ENCODE peak calls at places on chromosomes 7 and 10, in six cellular contexts. One of them, this sample, is unnamed. For H3K9me2, the result is how much of the 10 kb centered on the place peaks cover.

GRCh38 chr10:43229208-43230061 is 37.4 kb downstream of the RASGEF1A start:
- DNase-seq in hepatocyte: peak
- DNase-seq in MM.1S: no peak
- DNase-seq in SK-N-SH: peak
- DNase-seq in GM23338: peak
- DNase-seq in OCI-LY7: no peak
- DNase-seq in this sample: no peak

GRCh38 chr7:139720705-139721231 is 57.0 kb downstream of the HIPK2 start:
- DNase-seq in SK-N-SH: no peak
- DNase-seq in MM.1S: no peak
- DNase-seq in hepatocyte: no peak
- DNase-seq in OCI-LY7: no peak
- DNase-seq in GM23338: no peak
- DNase-seq in this sample: no peak

GRCh38 chr10:114172776-114173555 is 1.0 kb downstream of the CCDC186 start:
- DNase-seq in OCI-LY7: no peak
- DNase-seq in SK-N-SH: no peak
- DNase-seq in GM23338: no peak
- DNase-seq in MM.1S: peak
- DNase-seq in hepatocyte: no peak
- DNase-seq in this sample: no peak

GRCh38 chr7:99788554-99788953 is 4.6 kb upstream of the CYP3A4 start:
- DNase-seq in MM.1S: no peak
- DNase-seq in hepatocyte: no peak
- DNase-seq in GM23338: no peak
- DNase-seq in SK-N-SH: no peak
- DNase-seq in OCI-LY7: no peak
- DNase-seq in this sample: no peak

GRCh38 chr10:119687192-119688032 is 36.2 kb downstream of the BAG3 start:
- DNase-seq in GM23338: peak
- DNase-seq in OCI-LY7: no peak
- DNase-seq in hepatocyte: peak
- DNase-seq in SK-N-SH: no peak
- DNase-seq in MM.1S: no peak
- DNase-seq in this sample: no peak

GRCh38 chr7:46544396-46545008 is 623.4 kb upstream of the IGFBP3 start:
- DNase-seq in hepatocyte: no peak
- DNase-seq in SK-N-SH: no peak
- DNase-seq in GM23338: no peak
- DNase-seq in MM.1S: peak
- DNase-seq in OCI-LY7: no peak
- DNase-seq in this sample: peak

GRCh38 chr10:35946556-35946955 is 304.5 kb upstream of the FZD8 start:
- DNase-seq in hepatocyte: no peak
- DNase-seq in MM.1S: no peak
- DNase-seq in OCI-LY7: no peak
- DNase-seq in SK-N-SH: no peak
- DNase-seq in GM23338: no peak
- DNase-seq in this sample: no peak

GRCh38 chr7:17560516-17560915 is 262.1 kb downstream of the AHR start:
- DNase-seq in MM.1S: no peak
- DNase-seq in GM23338: no peak
- DNase-seq in OCI-LY7: no peak
- DNase-seq in hepatocyte: no peak
- DNase-seq in SK-N-SH: no peak
- DNase-seq in this sample: no peak

GRCh38 chr7:69213882-69214281 is 384.4 kb upstream of the AUTS2 start:
- DNase-seq in SK-N-SH: no peak
- DNase-seq in GM23338: no peak
- DNase-seq in MM.1S: no peak
- DNase-seq in hepatocyte: no peak
- DNase-seq in OCI-LY7: no peak
- DNase-seq in this sample: no peak

GRCh38 chr7:40507166-40507565 is 372.4 kb downstream of the SUGCT start:
- DNase-seq in GM23338: peak
- DNase-seq in hepatocyte: no peak
- DNase-seq in MM.1S: peak
- DNase-seq in OCI-LY7: peak
- DNase-seq in SK-N-SH: no peak
- DNase-seq in this sample: no peak

GRCh38 chr7:41027428-41028115 is 675.3 kb downstream of the INHBA start:
- DNase-seq in OCI-LY7: no peak
- DNase-seq in SK-N-SH: no peak
- DNase-seq in hepatocyte: no peak
- DNase-seq in MM.1S: no peak
- DNase-seq in GM23338: no peak
- DNase-seq in this sample: no peak

GRCh38 chr10:57983226-57983870 is 284.3 kb downstream of the IPMK start:
- DNase-seq in OCI-LY7: no peak
- DNase-seq in SK-N-SH: no peak
- DNase-seq in hepatocyte: no peak
- DNase-seq in GM23338: no peak
- DNase-seq in MM.1S: no peak
- DNase-seq in this sample: peak

GRCh38 chr7:38310601-38311057 is 37.2 kb upstream of the TARP start:
- DNase-seq in SK-N-SH: peak
- DNase-seq in hepatocyte: no peak
- DNase-seq in GM23338: no peak
- DNase-seq in MM.1S: no peak
- DNase-seq in OCI-LY7: no peak
- DNase-seq in this sample: no peak

GRCh38 chr7:22231806-22232205 is 125.1 kb downstream of the RAPGEF5 start:
- DNase-seq in MM.1S: no peak
- DNase-seq in GM23338: no peak
- DNase-seq in hepatocyte: no peak
- DNase-seq in SK-N-SH: no peak
- DNase-seq in OCI-LY7: no peak
- DNase-seq in this sample: no peak

GRCh38 chr10:28684157-28684985 is 7.0 kb downstream of the BAMBI start:
- DNase-seq in GM23338: no peak
- DNase-seq in MM.1S: no peak
- DNase-seq in OCI-LY7: no peak
- DNase-seq in hepatocyte: no peak
- DNase-seq in SK-N-SH: no peak
- DNase-seq in this sample: no peak

DNA sequence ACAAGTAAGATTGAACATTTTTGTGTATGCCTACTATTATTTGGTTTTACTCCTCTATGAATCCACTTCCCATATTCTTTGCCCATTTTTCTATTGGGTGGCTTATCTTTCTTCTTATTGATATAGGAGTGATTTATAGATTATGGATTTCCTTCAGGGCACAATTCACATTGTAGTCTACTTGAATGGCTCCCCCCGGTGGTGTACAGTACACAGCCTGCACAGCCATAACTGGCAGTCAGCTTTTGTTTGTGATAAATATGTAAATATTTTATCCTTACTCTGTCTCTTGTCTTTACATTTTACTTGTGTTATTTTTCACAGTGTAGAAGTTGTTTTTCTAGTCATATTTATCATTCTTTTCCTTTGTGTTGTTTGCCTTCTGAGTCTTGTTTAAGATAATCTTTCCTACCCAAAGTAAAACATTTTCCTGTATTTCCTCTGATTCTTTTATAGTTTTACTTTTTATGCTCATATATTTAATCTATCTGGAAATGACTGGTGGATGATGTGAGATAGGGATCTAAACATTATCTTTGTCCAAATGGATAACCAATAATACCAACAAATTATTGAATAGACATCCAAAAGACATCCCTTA is 23.9 kb upstream of the CALD1 start:
- DNase-seq in MM.1S: no peak
- DNase-seq in GM23338: no peak
- DNase-seq in hepatocyte: peak
- DNase-seq in SK-N-SH: peak
- DNase-seq in OCI-LY7: peak
- DNase-seq in this sample: no peak
- TF ChIP-seq EZH2phosphoT487 in MM.1S: no peak
- TF ChIP-seq EZH2phosphoT487 in GM23338: no peak
- TF ChIP-seq EZH2phosphoT487 in hepatocyte: no peak
- TF ChIP-seq EZH2phosphoT487 in SK-N-SH: no peak
- TF ChIP-seq EZH2phosphoT487 in OCI-LY7: no peak
- TF ChIP-seq EZH2phosphoT487 in this sample: no peak

GRCh38 chr7:2612445-2613112 is 19.2 kb upstream of the TTYH3 start:
- DNase-seq in hepatocyte: no peak
- DNase-seq in GM23338: peak
- DNase-seq in MM.1S: no peak
- DNase-seq in OCI-LY7: peak
- DNase-seq in SK-N-SH: no peak
- DNase-seq in this sample: peak

GRCh38 chr7:2613926-2614613 is 17.7 kb upstream of the TTYH3 start:
- DNase-seq in SK-N-SH: peak
- DNase-seq in MM.1S: no peak
- DNase-seq in OCI-LY7: peak
- DNase-seq in GM23338: no peak
- DNase-seq in hepatocyte: no peak
- DNase-seq in this sample: no peak

GRCh38 chr7:2614646-2615330 is 17.0 kb upstream of the TTYH3 start:
- DNase-seq in GM23338: no peak
- DNase-seq in SK-N-SH: no peak
- DNase-seq in MM.1S: no peak
- DNase-seq in hepatocyte: no peak
- DNase-seq in OCI-LY7: peak
- DNase-seq in this sample: no peak

GRCh38 chr7:2611921-2612320 is 19.9 kb upstream of the TTYH3 start:
- DNase-seq in MM.1S: no peak
- DNase-seq in OCI-LY7: no peak
- DNase-seq in SK-N-SH: no peak
- DNase-seq in GM23338: no peak
- DNase-seq in hepatocyte: no peak
- DNase-seq in this sample: no peak

DNA sequence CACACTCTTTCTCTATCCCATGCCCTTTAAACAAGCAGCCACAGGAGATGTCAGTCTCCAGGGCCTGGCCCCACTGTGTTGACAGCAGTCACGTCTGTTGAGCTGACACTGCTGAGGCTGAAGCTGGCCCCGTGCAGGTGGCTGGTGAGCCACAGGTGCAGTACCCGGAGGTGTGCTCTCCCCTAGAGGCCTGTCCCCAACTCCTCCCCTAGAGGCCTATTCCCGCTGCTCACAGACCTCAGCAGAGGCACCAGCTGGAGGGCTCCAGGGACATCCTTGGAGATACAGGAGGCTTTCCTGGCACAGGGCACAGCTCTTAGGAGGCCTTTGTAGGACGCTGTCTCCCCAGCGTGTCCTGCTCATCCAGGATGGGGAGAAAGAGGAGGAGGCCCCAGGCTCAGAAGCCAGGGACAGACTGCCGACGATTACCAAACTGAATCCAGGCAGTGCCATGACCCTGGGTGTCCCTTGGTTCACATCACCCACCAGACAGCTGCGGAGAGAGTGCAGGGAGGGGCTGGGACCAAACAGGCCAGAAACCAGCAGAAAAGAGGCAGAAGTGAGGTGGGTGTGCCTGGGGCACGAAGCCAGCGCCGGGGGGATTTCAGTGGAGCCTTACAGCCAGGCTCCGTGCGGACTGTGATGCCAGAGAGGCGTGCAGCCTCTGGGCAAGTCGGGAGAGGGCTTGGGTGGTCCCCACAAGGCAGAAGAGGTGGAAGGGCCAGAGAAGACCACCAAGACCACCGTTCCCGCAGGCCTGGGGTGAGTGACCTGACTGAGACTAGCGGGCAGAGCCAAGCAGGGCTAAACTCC is 18.5 kb upstream of the TTYH3 start:
- DNase-seq in OCI-LY7: peak
- DNase-seq in MM.1S: peak
- DNase-seq in hepatocyte: no peak
- DNase-seq in SK-N-SH: no peak
- DNase-seq in GM23338: no peak
- DNase-seq in this sample: no peak
- H3K4me2 ChIP-seq in OCI-LY7: peak
- H3K4me2 ChIP-seq in MM.1S: no peak
- H3K4me2 ChIP-seq in hepatocyte: peak
- H3K4me2 ChIP-seq in SK-N-SH: no peak
- H3K4me2 ChIP-seq in GM23338: no peak
- H3K4me2 ChIP-seq in this sample: no peak

GRCh38 chr7:4889682-4890081 is 6.2 kb upstream of the RADIL start:
- DNase-seq in SK-N-SH: no peak
- DNase-seq in MM.1S: no peak
- DNase-seq in GM23338: no peak
- DNase-seq in OCI-LY7: no peak
- DNase-seq in hepatocyte: no peak
- DNase-seq in this sample: no peak
- H3K9me2 ChIP-seq in SK-N-SH: under half
- H3K9me2 ChIP-seq in MM.1S: under half
- H3K9me2 ChIP-seq in GM23338: under half
- H3K9me2 ChIP-seq in OCI-LY7: under half
- H3K9me2 ChIP-seq in hepatocyte: under half
- H3K9me2 ChIP-seq in this sample: under half

GRCh38 chr10:100886544-100886943 is 26.2 kb upstream of the SLF2 start:
- DNase-seq in SK-N-SH: no peak
- DNase-seq in GM23338: no peak
- DNase-seq in MM.1S: no peak
- DNase-seq in OCI-LY7: no peak
- DNase-seq in hepatocyte: no peak
- DNase-seq in this sample: no peak

GRCh38 chr10:100887761-100888296 is 24.9 kb upstream of the SLF2 start:
- DNase-seq in hepatocyte: no peak
- DNase-seq in OCI-LY7: no peak
- DNase-seq in SK-N-SH: no peak
- DNase-seq in MM.1S: no peak
- DNase-seq in GM23338: no peak
- DNase-seq in this sample: no peak

GRCh38 chr10:100886099-100886498 is 26.7 kb upstream of the SLF2 start:
- DNase-seq in OCI-LY7: no peak
- DNase-seq in SK-N-SH: no peak
- DNase-seq in hepatocyte: no peak
- DNase-seq in GM23338: no peak
- DNase-seq in MM.1S: no peak
- DNase-seq in this sample: no peak

GRCh38 chr10:100888957-100889356 is 23.8 kb upstream of the SLF2 start:
- DNase-seq in MM.1S: no peak
- DNase-seq in GM23338: peak
- DNase-seq in hepatocyte: no peak
- DNase-seq in OCI-LY7: no peak
- DNase-seq in SK-N-SH: no peak
- DNase-seq in this sample: peak

DNA sequence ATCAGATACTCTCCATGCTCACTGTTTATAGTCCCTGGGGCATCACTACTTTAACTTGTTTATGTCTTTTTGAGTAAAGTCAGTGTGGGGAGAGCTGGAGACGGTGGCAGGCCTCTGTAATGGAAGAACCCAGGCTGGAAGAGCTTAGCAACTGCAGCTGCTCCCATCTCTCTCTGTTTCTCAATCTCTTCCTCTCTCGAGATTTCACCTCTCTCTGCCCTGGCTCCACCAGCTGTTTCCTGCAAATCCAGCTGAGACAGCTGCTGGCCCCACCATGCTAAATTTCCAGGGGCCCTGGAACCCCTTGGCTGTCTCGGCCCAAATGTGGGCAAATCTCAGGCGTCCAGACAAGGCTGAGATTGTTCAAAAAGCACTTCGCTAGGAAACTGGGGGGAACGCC is 25.8 kb upstream of the SLF2 start:
- DNase-seq in SK-N-SH: no peak
- DNase-seq in GM23338: no peak
- DNase-seq in MM.1S: no peak
- DNase-seq in OCI-LY7: no peak
- DNase-seq in hepatocyte: no peak
- DNase-seq in this sample: no peak
- TF ChIP-seq EZH2phosphoT487 in SK-N-SH: no peak
- TF ChIP-seq EZH2phosphoT487 in GM23338: no peak
- TF ChIP-seq EZH2phosphoT487 in MM.1S: no peak
- TF ChIP-seq EZH2phosphoT487 in OCI-LY7: no peak
- TF ChIP-seq EZH2phosphoT487 in hepatocyte: no peak
- TF ChIP-seq EZH2phosphoT487 in this sample: no peak

This sample was measured in HCT116.